ENCODE peak calls at places on chromosomes 4 and X, in nine cellular contexts. I is astrocyte of the spinal cord; L is HTR-8/SVneo; C is T47D; G is GM20000; Q is cerebellum; Y is central memory CD8-positive, alpha-beta T cell; W is germinal center; T is amniotic stem cell. F is an unnamed sample.

GRCh38 chr4:55947912-55948725 is 626 bp upstream of the CEP135 start:
- DNase-seq in I (peak), L (peak), C (peak), G (peak), Q (no peak), Y (peak), W (peak), T (peak), F (peak)

GRCh38 chrX:126799059-126799458 is 20.5 kb upstream of the PRR32 start:
- DNase-seq in I (no peak), L (no peak), C (no peak), G (no peak), Q (no peak), Y (no peak), W (no peak), T (no peak), F (no peak)

GRCh38 chrX:143296521-143296920 is 220.8 kb downstream of the SPANXN3 start:
- DNase-seq in I (no peak), L (no peak), C (peak), G (no peak), Q (no peak), Y (no peak), W (no peak), T (no peak), F (no peak)

GRCh38 chr4:122576261-122577188 is 44.3 kb downstream of the IL21 start:
- DNase-seq in I (peak), L (peak), C (peak), G (peak), Q (no peak), Y (no peak), W (peak), T (peak), F (peak)

GRCh38 chrX:104315555-104315954 is 60.8 kb upstream of the ESX1 start:
- DNase-seq in I (peak), L (no peak), C (no peak), G (no peak), Q (no peak), Y (no peak), W (no peak), T (no peak), F (no peak)

GRCh38 chr4:98232202-98232601 is 29.0 kb upstream of the RAP1GDS1 start:
- DNase-seq in I (no peak), L (no peak), C (no peak), G (no peak), Q (no peak), Y (no peak), W (no peak), T (no peak), F (no peak)

GRCh38 chr4:60682901-60683300 is 517.2 kb upstream of the ADGRL3 start:
- DNase-seq in I (peak), L (peak), C (no peak), G (no peak), Q (no peak), Y (no peak), W (no peak), T (peak), F (no peak)

GRCh38 chr4:107315584-107315983 is 279.5 kb upstream of the DKK2 start:
- DNase-seq in I (no peak), L (no peak), C (no peak), G (no peak), Q (no peak), Y (no peak), W (no peak), T (no peak), F (no peak)

GRCh38 chrX:101803451-101803850 is 128.4 kb downstream of the ZMAT1 start:
- DNase-seq in I (no peak), L (no peak), C (peak), G (no peak), Q (peak), Y (no peak), W (no peak), T (no peak), F (no peak)

GRCh38 chr4:120557372-120557771 is 365.2 kb downstream of the PRDM5 start:
- DNase-seq in I (no peak), L (no peak), C (no peak), G (no peak), Q (no peak), Y (no peak), W (no peak), T (no peak), F (no peak)

GRCh38 chrX:110417128-110417527 is 58.5 kb downstream of the RTL9 start:
- DNase-seq in I (no peak), L (no peak), C (no peak), G (no peak), Q (no peak), Y (no peak), W (no peak), T (no peak), F (no peak)

GRCh38 chrX:141632124-141632523 is 42.6 kb downstream of the SPANXA2 start:
- DNase-seq in I (peak), L (no peak), C (no peak), G (no peak), Q (no peak), Y (no peak), W (no peak), T (no peak), F (no peak)

GRCh38 chr4:41141910-41142309 is 72.4 kb downstream of the APBB2 start:
- DNase-seq in I (peak), L (no peak), C (no peak), G (no peak), Q (no peak), Y (no peak), W (no peak), T (peak), F (no peak)

GRCh38 chr4:188107931-188108843 is 1.2 kb downstream of the TRIML2 start:
- DNase-seq in I (peak), L (peak), C (no peak), G (no peak), Q (no peak), Y (no peak), W (no peak), T (no peak), F (no peak)

GRCh38 chr4:101357751-101358150 is 10.4 kb upstream of the PPP3CA start:
- DNase-seq in I (no peak), L (no peak), C (no peak), G (no peak), Q (no peak), Y (no peak), W (no peak), T (no peak), F (peak)

GRCh38 chrX:55127692-55128091 is 38.9 kb downstream of the PAGE2 start:
- DNase-seq in I (no peak), L (no peak), C (no peak), G (no peak), Q (no peak), Y (no peak), W (no peak), T (no peak), F (peak)

GRCh38 chrX:151754042-151754419 is 19.5 kb downstream of the CNGA2 start:
- DNase-seq in I (peak), L (peak), C (no peak), G (no peak), Q (no peak), Y (no peak), W (no peak), T (peak), F (no peak)

GRCh38 chr4:107138433-107138832 is 102.3 kb upstream of the DKK2 start:
- DNase-seq in I (no peak), L (no peak), C (no peak), G (no peak), Q (no peak), Y (no peak), W (no peak), T (no peak), F (no peak)

GRCh38 chrX:94058728-94059382 is 384.8 kb downstream of the FAM133A start:
- DNase-seq in I (no peak), L (no peak), C (peak), G (peak), Q (peak), Y (no peak), W (no peak), T (no peak), F (no peak)

GRCh38 chr4:65089666-65090065 is 580.6 kb downstream of the EPHA5 start:
- DNase-seq in I (peak), L (no peak), C (peak), G (no peak), Q (no peak), Y (no peak), W (no peak), T (peak), F (peak)

GRCh38 chr4:22014222-22014741 is 65.7 kb upstream of the KCNIP4 start:
- DNase-seq in I (no peak), L (no peak), C (no peak), G (no peak), Q (no peak), Y (no peak), W (no peak), T (no peak), F (no peak)

GRCh38 chrX:41827886-41828285 is 95.5 kb downstream of the CASK start:
- DNase-seq in I (peak), L (peak), C (no peak), G (no peak), Q (no peak), Y (no peak), W (no peak), T (no peak), F (no peak)

GRCh38 chrX:105647749-105648148 is 174.6 kb upstream of the NRK start:
- DNase-seq in I (no peak), L (no peak), C (no peak), G (no peak), Q (no peak), Y (no peak), W (no peak), T (no peak), F (no peak)

GRCh38 chrX:27446423-27446822 is 16.7 kb downstream of the PPP4R3C start:
- DNase-seq in I (no peak), L (no peak), C (no peak), G (no peak), Q (no peak), Y (no peak), W (no peak), T (no peak), F (no peak)

GRCh38 chrX:53704854-53705253 is 18.3 kb upstream of the HUWE1 start:
- DNase-seq in I (no peak), L (no peak), C (no peak), G (no peak), Q (no peak), Y (no peak), W (no peak), T (no peak), F (no peak)

GRCh38 chrX:133448512-133449076 is 33.3 kb upstream of the GPC4 start:
- DNase-seq in I (peak), L (no peak), C (peak), G (no peak), Q (no peak), Y (no peak), W (no peak), T (no peak), F (no peak)

GRCh38 chrX:147699061-147699460 is 212.7 kb upstream of the FMR1 start:
- DNase-seq in I (no peak), L (no peak), C (no peak), G (no peak), Q (no peak), Y (no peak), W (no peak), T (no peak), F (no peak)

GRCh38 chr4:148834804-148835598 is 392.8 kb upstream of the NR3C2 start:
- DNase-seq in I (peak), L (peak), C (peak), G (no peak), Q (no peak), Y (no peak), W (no peak), T (no peak), F (no peak)

GRCh38 chr4:47326067-47326466 is 137.4 kb downstream of the COMMD8 start:
- DNase-seq in I (no peak), L (no peak), C (no peak), G (no peak), Q (no peak), Y (no peak), W (no peak), T (no peak), F (no peak)

GRCh38 chr4:150178161-150178560 is 99.9 kb downstream of the DCLK2 start:
- DNase-seq in I (peak), L (peak), C (no peak), G (no peak), Q (no peak), Y (no peak), W (no peak), T (no peak), F (no peak)

GRCh38 chrX:130539721-130540321 is 138.0 kb downstream of the RBMX2 start:
- DNase-seq in I (peak), L (peak), C (peak), G (peak), Q (peak), Y (no peak), W (peak), T (peak), F (peak)

GRCh38 chr4:53044651-53044960 is 182.5 kb downstream of the RASL11B start:
- DNase-seq in I (no peak), L (no peak), C (no peak), G (no peak), Q (no peak), Y (no peak), W (no peak), T (no peak), F (no peak)